ENCODE peak calls at places on chromosomes 12 and 14, in nine cellular contexts. One of them, this sample, is unnamed.

GRCh38 chr12:94427520-94428381 is 31.9 kb downstream of the CEP83 start:
- DNase-seq in mucosa of gallbladder: peak
- DNase-seq in GM12864: no peak
- DNase-seq in activated CD4-positive, alpha-beta T cell treated with anti-CD3 and anti-CD28 coated beads, Interleukin-2, amount 50 U/mL, for 24 hours: no peak
- DNase-seq in HEK293T: no peak
- DNase-seq in M059J: peak
- DNase-seq in mesothelial cell of epicardium: no peak
- DNase-seq in activated CD8-positive, alpha-beta memory T cell treated with anti-CD3 and anti-CD28 coated beads, Interleukin-2, amount 50 U/mL, for 48 hours: no peak
- DNase-seq in mammary epithelial cell: peak
- DNase-seq in this sample: peak

GRCh38 chr14:28097585-28097984 is 669.0 kb upstream of the FOXG1 start:
- DNase-seq in mucosa of gallbladder: no peak
- DNase-seq in GM12864: no peak
- DNase-seq in activated CD4-positive, alpha-beta T cell treated with anti-CD3 and anti-CD28 coated beads, Interleukin-2, amount 50 U/mL, for 24 hours: no peak
- DNase-seq in HEK293T: no peak
- DNase-seq in M059J: no peak
- DNase-seq in mesothelial cell of epicardium: no peak
- DNase-seq in activated CD8-positive, alpha-beta memory T cell treated with anti-CD3 and anti-CD28 coated beads, Interleukin-2, amount 50 U/mL, for 48 hours: no peak
- DNase-seq in mammary epithelial cell: no peak
- DNase-seq in this sample: no peak

GRCh38 chr12:71719647-71720370 is 33.9 kb downstream of the TMEM19 start:
- DNase-seq in mucosa of gallbladder: no peak
- DNase-seq in GM12864: no peak
- DNase-seq in activated CD4-positive, alpha-beta T cell treated with anti-CD3 and anti-CD28 coated beads, Interleukin-2, amount 50 U/mL, for 24 hours: no peak
- DNase-seq in HEK293T: no peak
- DNase-seq in M059J: no peak
- DNase-seq in mesothelial cell of epicardium: no peak
- DNase-seq in activated CD8-positive, alpha-beta memory T cell treated with anti-CD3 and anti-CD28 coated beads, Interleukin-2, amount 50 U/mL, for 48 hours: no peak
- DNase-seq in mammary epithelial cell: peak
- DNase-seq in this sample: no peak

GRCh38 chr12:87687362-87687761 is 341.8 kb downstream of the C12orf50 start:
- DNase-seq in mucosa of gallbladder: peak
- DNase-seq in GM12864: no peak
- DNase-seq in activated CD4-positive, alpha-beta T cell treated with anti-CD3 and anti-CD28 coated beads, Interleukin-2, amount 50 U/mL, for 24 hours: no peak
- DNase-seq in HEK293T: no peak
- DNase-seq in M059J: peak
- DNase-seq in mesothelial cell of epicardium: no peak
- DNase-seq in activated CD8-positive, alpha-beta memory T cell treated with anti-CD3 and anti-CD28 coated beads, Interleukin-2, amount 50 U/mL, for 48 hours: no peak
- DNase-seq in mammary epithelial cell: no peak
- DNase-seq in this sample: no peak

GRCh38 chr14:105841022-105842009 is 314.9 kb downstream of the TMEM121 start:
- DNase-seq in mucosa of gallbladder: no peak
- DNase-seq in GM12864: no peak
- DNase-seq in activated CD4-positive, alpha-beta T cell treated with anti-CD3 and anti-CD28 coated beads, Interleukin-2, amount 50 U/mL, for 24 hours: no peak
- DNase-seq in HEK293T: no peak
- DNase-seq in M059J: no peak
- DNase-seq in mesothelial cell of epicardium: peak
- DNase-seq in activated CD8-positive, alpha-beta memory T cell treated with anti-CD3 and anti-CD28 coated beads, Interleukin-2, amount 50 U/mL, for 48 hours: no peak
- DNase-seq in mammary epithelial cell: no peak
- DNase-seq in this sample: no peak

GRCh38 chr14:29925736-29926135 is 1.9 kb downstream of the PRKD1 start:
- DNase-seq in mucosa of gallbladder: no peak
- DNase-seq in GM12864: no peak
- DNase-seq in activated CD4-positive, alpha-beta T cell treated with anti-CD3 and anti-CD28 coated beads, Interleukin-2, amount 50 U/mL, for 24 hours: no peak
- DNase-seq in HEK293T: no peak
- DNase-seq in M059J: peak
- DNase-seq in mesothelial cell of epicardium: no peak
- DNase-seq in activated CD8-positive, alpha-beta memory T cell treated with anti-CD3 and anti-CD28 coated beads, Interleukin-2, amount 50 U/mL, for 48 hours: no peak
- DNase-seq in mammary epithelial cell: no peak
- DNase-seq in this sample: no peak

GRCh38 chr14:75223664-75224154 is 47.3 kb upstream of the TMED10 start:
- DNase-seq in mucosa of gallbladder: peak
- DNase-seq in GM12864: no peak
- DNase-seq in activated CD4-positive, alpha-beta T cell treated with anti-CD3 and anti-CD28 coated beads, Interleukin-2, amount 50 U/mL, for 24 hours: no peak
- DNase-seq in HEK293T: no peak
- DNase-seq in M059J: peak
- DNase-seq in mesothelial cell of epicardium: no peak
- DNase-seq in activated CD8-positive, alpha-beta memory T cell treated with anti-CD3 and anti-CD28 coated beads, Interleukin-2, amount 50 U/mL, for 48 hours: no peak
- DNase-seq in mammary epithelial cell: no peak
- DNase-seq in this sample: no peak

GRCh38 chr14:49944501-49944900 is 51.6 kb downstream of the ARF6 start:
- DNase-seq in mucosa of gallbladder: no peak
- DNase-seq in GM12864: no peak
- DNase-seq in activated CD4-positive, alpha-beta T cell treated with anti-CD3 and anti-CD28 coated beads, Interleukin-2, amount 50 U/mL, for 24 hours: no peak
- DNase-seq in HEK293T: no peak
- DNase-seq in M059J: no peak
- DNase-seq in mesothelial cell of epicardium: no peak
- DNase-seq in activated CD8-positive, alpha-beta memory T cell treated with anti-CD3 and anti-CD28 coated beads, Interleukin-2, amount 50 U/mL, for 48 hours: no peak
- DNase-seq in mammary epithelial cell: no peak
- DNase-seq in this sample: no peak

GRCh38 chr14:61765225-61765943 is 3.2 kb downstream of the SNAPC1 start:
- DNase-seq in mucosa of gallbladder: no peak
- DNase-seq in GM12864: no peak
- DNase-seq in activated CD4-positive, alpha-beta T cell treated with anti-CD3 and anti-CD28 coated beads, Interleukin-2, amount 50 U/mL, for 24 hours: no peak
- DNase-seq in HEK293T: no peak
- DNase-seq in M059J: no peak
- DNase-seq in mesothelial cell of epicardium: no peak
- DNase-seq in activated CD8-positive, alpha-beta memory T cell treated with anti-CD3 and anti-CD28 coated beads, Interleukin-2, amount 50 U/mL, for 48 hours: no peak
- DNase-seq in mammary epithelial cell: no peak
- DNase-seq in this sample: no peak

GRCh38 chr14:88225721-88226120 is 97.3 kb downstream of the KCNK10 start:
- DNase-seq in mucosa of gallbladder: no peak
- DNase-seq in GM12864: no peak
- DNase-seq in activated CD4-positive, alpha-beta T cell treated with anti-CD3 and anti-CD28 coated beads, Interleukin-2, amount 50 U/mL, for 24 hours: no peak
- DNase-seq in HEK293T: no peak
- DNase-seq in M059J: no peak
- DNase-seq in mesothelial cell of epicardium: no peak
- DNase-seq in activated CD8-positive, alpha-beta memory T cell treated with anti-CD3 and anti-CD28 coated beads, Interleukin-2, amount 50 U/mL, for 48 hours: no peak
- DNase-seq in mammary epithelial cell: no peak
- DNase-seq in this sample: no peak

GRCh38 chr14:76695263-76695920 is 65.9 kb upstream of the VASH1 start:
- DNase-seq in mucosa of gallbladder: no peak
- DNase-seq in GM12864: no peak
- DNase-seq in activated CD4-positive, alpha-beta T cell treated with anti-CD3 and anti-CD28 coated beads, Interleukin-2, amount 50 U/mL, for 24 hours: no peak
- DNase-seq in HEK293T: no peak
- DNase-seq in M059J: no peak
- DNase-seq in mesothelial cell of epicardium: no peak
- DNase-seq in activated CD8-positive, alpha-beta memory T cell treated with anti-CD3 and anti-CD28 coated beads, Interleukin-2, amount 50 U/mL, for 48 hours: peak
- DNase-seq in mammary epithelial cell: no peak
- DNase-seq in this sample: no peak

GRCh38 chr12:93146278-93146939 is 217.3 kb upstream of the EEA1 start:
- DNase-seq in mucosa of gallbladder: no peak
- DNase-seq in GM12864: no peak
- DNase-seq in activated CD4-positive, alpha-beta T cell treated with anti-CD3 and anti-CD28 coated beads, Interleukin-2, amount 50 U/mL, for 24 hours: no peak
- DNase-seq in HEK293T: no peak
- DNase-seq in M059J: no peak
- DNase-seq in mesothelial cell of epicardium: no peak
- DNase-seq in activated CD8-positive, alpha-beta memory T cell treated with anti-CD3 and anti-CD28 coated beads, Interleukin-2, amount 50 U/mL, for 48 hours: no peak
- DNase-seq in mammary epithelial cell: peak
- DNase-seq in this sample: peak

GRCh38 chr12:19273482-19274330 is 144.2 kb downstream of the PLEKHA5 start:
- DNase-seq in mucosa of gallbladder: peak
- DNase-seq in GM12864: no peak
- DNase-seq in activated CD4-positive, alpha-beta T cell treated with anti-CD3 and anti-CD28 coated beads, Interleukin-2, amount 50 U/mL, for 24 hours: peak
- DNase-seq in HEK293T: peak
- DNase-seq in M059J: peak
- DNase-seq in mesothelial cell of epicardium: no peak
- DNase-seq in activated CD8-positive, alpha-beta memory T cell treated with anti-CD3 and anti-CD28 coated beads, Interleukin-2, amount 50 U/mL, for 48 hours: peak
- DNase-seq in mammary epithelial cell: peak
- DNase-seq in this sample: peak

GRCh38 chr14:95885278-95885677 is 8.6 kb downstream of the TUNAR start:
- DNase-seq in mucosa of gallbladder: no peak
- DNase-seq in GM12864: no peak
- DNase-seq in activated CD4-positive, alpha-beta T cell treated with anti-CD3 and anti-CD28 coated beads, Interleukin-2, amount 50 U/mL, for 24 hours: no peak
- DNase-seq in HEK293T: no peak
- DNase-seq in M059J: no peak
- DNase-seq in mesothelial cell of epicardium: no peak
- DNase-seq in activated CD8-positive, alpha-beta memory T cell treated with anti-CD3 and anti-CD28 coated beads, Interleukin-2, amount 50 U/mL, for 48 hours: no peak
- DNase-seq in mammary epithelial cell: no peak
- DNase-seq in this sample: no peak

GRCh38 chr12:1013618-1014489 is 22.8 kb downstream of the ERC1 start:
- DNase-seq in mucosa of gallbladder: no peak
- DNase-seq in GM12864: no peak
- DNase-seq in activated CD4-positive, alpha-beta T cell treated with anti-CD3 and anti-CD28 coated beads, Interleukin-2, amount 50 U/mL, for 24 hours: no peak
- DNase-seq in HEK293T: no peak
- DNase-seq in M059J: peak
- DNase-seq in mesothelial cell of epicardium: no peak
- DNase-seq in activated CD8-positive, alpha-beta memory T cell treated with anti-CD3 and anti-CD28 coated beads, Interleukin-2, amount 50 U/mL, for 48 hours: no peak
- DNase-seq in mammary epithelial cell: peak
- DNase-seq in this sample: peak

GRCh38 chr12:19185262-19185929 is 55.9 kb downstream of the PLEKHA5 start:
- DNase-seq in mucosa of gallbladder: no peak
- DNase-seq in GM12864: no peak
- DNase-seq in activated CD4-positive, alpha-beta T cell treated with anti-CD3 and anti-CD28 coated beads, Interleukin-2, amount 50 U/mL, for 24 hours: no peak
- DNase-seq in HEK293T: no peak
- DNase-seq in M059J: no peak
- DNase-seq in mesothelial cell of epicardium: no peak
- DNase-seq in activated CD8-positive, alpha-beta memory T cell treated with anti-CD3 and anti-CD28 coated beads, Interleukin-2, amount 50 U/mL, for 48 hours: no peak
- DNase-seq in mammary epithelial cell: no peak
- DNase-seq in this sample: no peak

GRCh38 chr12:110822821-110823415 is 23.9 kb upstream of the CCDC63 start:
- DNase-seq in mucosa of gallbladder: no peak
- DNase-seq in GM12864: no peak
- DNase-seq in activated CD4-positive, alpha-beta T cell treated with anti-CD3 and anti-CD28 coated beads, Interleukin-2, amount 50 U/mL, for 24 hours: no peak
- DNase-seq in HEK293T: no peak
- DNase-seq in M059J: no peak
- DNase-seq in mesothelial cell of epicardium: no peak
- DNase-seq in activated CD8-positive, alpha-beta memory T cell treated with anti-CD3 and anti-CD28 coated beads, Interleukin-2, amount 50 U/mL, for 48 hours: no peak
- DNase-seq in mammary epithelial cell: no peak
- DNase-seq in this sample: no peak

GRCh38 chr12:28369483-28369882 is 179.2 kb downstream of the CCDC91 start:
- DNase-seq in mucosa of gallbladder: no peak
- DNase-seq in GM12864: no peak
- DNase-seq in activated CD4-positive, alpha-beta T cell treated with anti-CD3 and anti-CD28 coated beads, Interleukin-2, amount 50 U/mL, for 24 hours: no peak
- DNase-seq in HEK293T: no peak
- DNase-seq in M059J: peak
- DNase-seq in mesothelial cell of epicardium: no peak
- DNase-seq in activated CD8-positive, alpha-beta memory T cell treated with anti-CD3 and anti-CD28 coated beads, Interleukin-2, amount 50 U/mL, for 48 hours: no peak
- DNase-seq in mammary epithelial cell: no peak
- DNase-seq in this sample: no peak

GRCh38 chr14:24310666-24311604 is at the start of gene LTB4R:
- DNase-seq in mucosa of gallbladder: peak
- DNase-seq in GM12864: peak
- DNase-seq in activated CD4-positive, alpha-beta T cell treated with anti-CD3 and anti-CD28 coated beads, Interleukin-2, amount 50 U/mL, for 24 hours: no peak
- DNase-seq in HEK293T: no peak
- DNase-seq in M059J: no peak
- DNase-seq in mesothelial cell of epicardium: no peak
- DNase-seq in activated CD8-positive, alpha-beta memory T cell treated with anti-CD3 and anti-CD28 coated beads, Interleukin-2, amount 50 U/mL, for 48 hours: peak
- DNase-seq in mammary epithelial cell: peak
- DNase-seq in this sample: no peak

GRCh38 chr12:52050116-52050770 is 999 bp upstream of the NR4A1 start:
- DNase-seq in mucosa of gallbladder: no peak
- DNase-seq in GM12864: no peak
- DNase-seq in activated CD4-positive, alpha-beta T cell treated with anti-CD3 and anti-CD28 coated beads, Interleukin-2, amount 50 U/mL, for 24 hours: no peak
- DNase-seq in HEK293T: no peak
- DNase-seq in M059J: no peak
- DNase-seq in mesothelial cell of epicardium: no peak
- DNase-seq in activated CD8-positive, alpha-beta memory T cell treated with anti-CD3 and anti-CD28 coated beads, Interleukin-2, amount 50 U/mL, for 48 hours: no peak
- DNase-seq in mammary epithelial cell: peak
- DNase-seq in this sample: no peak

GRCh38 chr12:44876554-44877275 is 600 bp upstream of the NELL2 start:
- DNase-seq in mucosa of gallbladder: no peak
- DNase-seq in GM12864: no peak
- DNase-seq in activated CD4-positive, alpha-beta T cell treated with anti-CD3 and anti-CD28 coated beads, Interleukin-2, amount 50 U/mL, for 24 hours: no peak
- DNase-seq in HEK293T: peak
- DNase-seq in M059J: peak
- DNase-seq in mesothelial cell of epicardium: peak
- DNase-seq in activated CD8-positive, alpha-beta memory T cell treated with anti-CD3 and anti-CD28 coated beads, Interleukin-2, amount 50 U/mL, for 48 hours: peak
- DNase-seq in mammary epithelial cell: peak
- DNase-seq in this sample: peak

GRCh38 chr12:109568486-109568885 is 4.8 kb downstream of the MMAB start:
- DNase-seq in mucosa of gallbladder: no peak
- DNase-seq in GM12864: no peak
- DNase-seq in activated CD4-positive, alpha-beta T cell treated with anti-CD3 and anti-CD28 coated beads, Interleukin-2, amount 50 U/mL, for 24 hours: no peak
- DNase-seq in HEK293T: no peak
- DNase-seq in M059J: no peak
- DNase-seq in mesothelial cell of epicardium: no peak
- DNase-seq in activated CD8-positive, alpha-beta memory T cell treated with anti-CD3 and anti-CD28 coated beads, Interleukin-2, amount 50 U/mL, for 48 hours: no peak
- DNase-seq in mammary epithelial cell: no peak
- DNase-seq in this sample: no peak

GRCh38 chr12:20492251-20492728 is 124.0 kb downstream of the PDE3A start:
- DNase-seq in mucosa of gallbladder: no peak
- DNase-seq in GM12864: no peak
- DNase-seq in activated CD4-positive, alpha-beta T cell treated with anti-CD3 and anti-CD28 coated beads, Interleukin-2, amount 50 U/mL, for 24 hours: no peak
- DNase-seq in HEK293T: no peak
- DNase-seq in M059J: peak
- DNase-seq in mesothelial cell of epicardium: no peak
- DNase-seq in activated CD8-positive, alpha-beta memory T cell treated with anti-CD3 and anti-CD28 coated beads, Interleukin-2, amount 50 U/mL, for 48 hours: no peak
- DNase-seq in mammary epithelial cell: peak
- DNase-seq in this sample: no peak

GRCh38 chr12:80598004-80598606 is 109.3 kb upstream of the MYF6 start:
- DNase-seq in mucosa of gallbladder: no peak
- DNase-seq in GM12864: no peak
- DNase-seq in activated CD4-positive, alpha-beta T cell treated with anti-CD3 and anti-CD28 coated beads, Interleukin-2, amount 50 U/mL, for 24 hours: no peak
- DNase-seq in HEK293T: peak
- DNase-seq in M059J: peak
- DNase-seq in mesothelial cell of epicardium: no peak
- DNase-seq in activated CD8-positive, alpha-beta memory T cell treated with anti-CD3 and anti-CD28 coated beads, Interleukin-2, amount 50 U/mL, for 48 hours: no peak
- DNase-seq in mammary epithelial cell: peak
- DNase-seq in this sample: no peak

GRCh38 chr14:30108975-30109700 is 181.5 kb upstream of the PRKD1 start:
- DNase-seq in mucosa of gallbladder: no peak
- DNase-seq in GM12864: no peak
- DNase-seq in activated CD4-positive, alpha-beta T cell treated with anti-CD3 and anti-CD28 coated beads, Interleukin-2, amount 50 U/mL, for 24 hours: no peak
- DNase-seq in HEK293T: no peak
- DNase-seq in M059J: peak
- DNase-seq in mesothelial cell of epicardium: no peak
- DNase-seq in activated CD8-positive, alpha-beta memory T cell treated with anti-CD3 and anti-CD28 coated beads, Interleukin-2, amount 50 U/mL, for 48 hours: no peak
- DNase-seq in mammary epithelial cell: peak
- DNase-seq in this sample: no peak

GRCh38 chr14:70002589-70003240 is 123.5 kb downstream of the SMOC1 start:
- DNase-seq in mucosa of gallbladder: no peak
- DNase-seq in GM12864: no peak
- DNase-seq in activated CD4-positive, alpha-beta T cell treated with anti-CD3 and anti-CD28 coated beads, Interleukin-2, amount 50 U/mL, for 24 hours: no peak
- DNase-seq in HEK293T: no peak
- DNase-seq in M059J: no peak
- DNase-seq in mesothelial cell of epicardium: no peak
- DNase-seq in activated CD8-positive, alpha-beta memory T cell treated with anti-CD3 and anti-CD28 coated beads, Interleukin-2, amount 50 U/mL, for 48 hours: no peak
- DNase-seq in mammary epithelial cell: no peak
- DNase-seq in this sample: no peak

GRCh38 chr12:51819851-51820720 is 28.4 kb downstream of the FIGNL2 start:
- DNase-seq in mucosa of gallbladder: peak
- DNase-seq in GM12864: no peak
- DNase-seq in activated CD4-positive, alpha-beta T cell treated with anti-CD3 and anti-CD28 coated beads, Interleukin-2, amount 50 U/mL, for 24 hours: no peak
- DNase-seq in HEK293T: no peak
- DNase-seq in M059J: peak
- DNase-seq in mesothelial cell of epicardium: no peak
- DNase-seq in activated CD8-positive, alpha-beta memory T cell treated with anti-CD3 and anti-CD28 coated beads, Interleukin-2, amount 50 U/mL, for 48 hours: peak
- DNase-seq in mammary epithelial cell: no peak
- DNase-seq in this sample: no peak

GRCh38 chr12:90943248-90943647 is 11.7 kb downstream of the CCER1 start:
- DNase-seq in mucosa of gallbladder: no peak
- DNase-seq in GM12864: no peak
- DNase-seq in activated CD4-positive, alpha-beta T cell treated with anti-CD3 and anti-CD28 coated beads, Interleukin-2, amount 50 U/mL, for 24 hours: no peak
- DNase-seq in HEK293T: no peak
- DNase-seq in M059J: no peak
- DNase-seq in mesothelial cell of epicardium: no peak
- DNase-seq in activated CD8-positive, alpha-beta memory T cell treated with anti-CD3 and anti-CD28 coated beads, Interleukin-2, amount 50 U/mL, for 48 hours: no peak
- DNase-seq in mammary epithelial cell: no peak
- DNase-seq in this sample: no peak

GRCh38 chr14:92531151-92531873 is 17.7 kb downstream of the RIN3 start:
- DNase-seq in mucosa of gallbladder: no peak
- DNase-seq in GM12864: no peak
- DNase-seq in activated CD4-positive, alpha-beta T cell treated with anti-CD3 and anti-CD28 coated beads, Interleukin-2, amount 50 U/mL, for 24 hours: peak
- DNase-seq in HEK293T: no peak
- DNase-seq in M059J: no peak
- DNase-seq in mesothelial cell of epicardium: no peak
- DNase-seq in activated CD8-positive, alpha-beta memory T cell treated with anti-CD3 and anti-CD28 coated beads, Interleukin-2, amount 50 U/mL, for 48 hours: peak
- DNase-seq in mammary epithelial cell: no peak
- DNase-seq in this sample: no peak

GRCh38 chr12:112937741-112938719 is at the start of gene OAS3:
- DNase-seq in mucosa of gallbladder: peak
- DNase-seq in GM12864: no peak
- DNase-seq in activated CD4-positive, alpha-beta T cell treated with anti-CD3 and anti-CD28 coated beads, Interleukin-2, amount 50 U/mL, for 24 hours: peak
- DNase-seq in HEK293T: peak
- DNase-seq in M059J: peak
- DNase-seq in mesothelial cell of epicardium: peak
- DNase-seq in activated CD8-positive, alpha-beta memory T cell treated with anti-CD3 and anti-CD28 coated beads, Interleukin-2, amount 50 U/mL, for 48 hours: peak
- DNase-seq in mammary epithelial cell: peak
- DNase-seq in this sample: peak

This sample was measured in foreskin melanocyte.